ENCODE peak calls at places on chromosomes 1 and 21, in six cellular contexts. One of them, this sample, is unnamed. For H3K79me1, the result is how much of the 10 kb centered on the place peaks cover.

GRCh38 chr1:105100102-105100501 is 1350.4 kb downstream of the AMY1C start:
- DNase-seq in IMR-90: no peak
- DNase-seq in neuronal stem cell: no peak
- DNase-seq in H9: no peak
- DNase-seq in H1: no peak
- DNase-seq in trophoblast cell: no peak
- DNase-seq in this sample: no peak

GRCh38 chr21:36909901-36910561 is 56.4 kb downstream of the HLCS start:
- DNase-seq in IMR-90: peak
- DNase-seq in neuronal stem cell: no peak
- DNase-seq in H9: no peak
- DNase-seq in H1: no peak
- DNase-seq in trophoblast cell: peak
- DNase-seq in this sample: peak

GRCh38 chr1:21325731-21326387 is 35.6 kb upstream of the ECE1 start:
- DNase-seq in IMR-90: no peak
- DNase-seq in neuronal stem cell: no peak
- DNase-seq in H9: no peak
- DNase-seq in H1: no peak
- DNase-seq in trophoblast cell: no peak
- DNase-seq in this sample: no peak

GRCh38 chr1:63022319-63022718 is 238.4 kb downstream of the ATG4C start:
- DNase-seq in IMR-90: no peak
- DNase-seq in neuronal stem cell: no peak
- DNase-seq in H9: no peak
- DNase-seq in H1: no peak
- DNase-seq in trophoblast cell: no peak
- DNase-seq in this sample: no peak

GRCh38 chr1:227035316-227035715 is 95.2 kb downstream of the COQ8A start:
- DNase-seq in IMR-90: no peak
- DNase-seq in neuronal stem cell: no peak
- DNase-seq in H9: no peak
- DNase-seq in H1: no peak
- DNase-seq in trophoblast cell: no peak
- DNase-seq in this sample: no peak

GRCh38 chr1:67532452-67533216 is 102.4 kb upstream of the SERBP1 start:
- DNase-seq in IMR-90: peak
- DNase-seq in neuronal stem cell: peak
- DNase-seq in H9: peak
- DNase-seq in H1: peak
- DNase-seq in trophoblast cell: peak
- DNase-seq in this sample: peak

GRCh38 chr21:34351786-34352241 is 12.0 kb upstream of the KCNE2 start:
- DNase-seq in IMR-90: peak
- DNase-seq in neuronal stem cell: peak
- DNase-seq in H9: no peak
- DNase-seq in H1: no peak
- DNase-seq in trophoblast cell: peak
- DNase-seq in this sample: peak

GRCh38 chr1:199759268-199759724 is 268.2 kb upstream of the NR5A2 start:
- DNase-seq in IMR-90: peak
- DNase-seq in neuronal stem cell: no peak
- DNase-seq in H9: no peak
- DNase-seq in H1: no peak
- DNase-seq in trophoblast cell: peak
- DNase-seq in this sample: peak

GRCh38 chr1:200184196-200184595 is 156.7 kb downstream of the NR5A2 start:
- DNase-seq in IMR-90: peak
- DNase-seq in neuronal stem cell: no peak
- DNase-seq in H9: no peak
- DNase-seq in H1: no peak
- DNase-seq in trophoblast cell: peak
- DNase-seq in this sample: peak

GRCh38 chr1:59290173-59290954 is 6.5 kb upstream of the FGGY start:
- DNase-seq in IMR-90: peak
- DNase-seq in neuronal stem cell: no peak
- DNase-seq in H9: peak
- DNase-seq in H1: peak
- DNase-seq in trophoblast cell: peak
- DNase-seq in this sample: peak

GRCh38 chr1:61692155-61692783 is 32.7 kb downstream of the TM2D1 start:
- DNase-seq in IMR-90: peak
- DNase-seq in neuronal stem cell: no peak
- DNase-seq in H9: no peak
- DNase-seq in H1: no peak
- DNase-seq in trophoblast cell: peak
- DNase-seq in this sample: peak

GRCh38 chr1:91148641-91149069 is 126.8 kb upstream of the ZNF644 start:
- DNase-seq in IMR-90: no peak
- DNase-seq in neuronal stem cell: no peak
- DNase-seq in H9: no peak
- DNase-seq in H1: no peak
- DNase-seq in trophoblast cell: no peak
- DNase-seq in this sample: peak

GRCh38 chr1:167166703-167167100 is 54.0 kb upstream of the POU2F1 start:
- DNase-seq in IMR-90: no peak
- DNase-seq in neuronal stem cell: no peak
- DNase-seq in H9: no peak
- DNase-seq in H1: no peak
- DNase-seq in trophoblast cell: no peak
- DNase-seq in this sample: peak

GRCh38 chr21:35559128-35559831 is 501.0 kb downstream of the SETD4 start:
- DNase-seq in IMR-90: peak
- DNase-seq in neuronal stem cell: no peak
- DNase-seq in H9: no peak
- DNase-seq in H1: no peak
- DNase-seq in trophoblast cell: peak
- DNase-seq in this sample: peak

GRCh38 chr1:243910612-243911011 is 60.6 kb upstream of the AKT3 start:
- DNase-seq in IMR-90: no peak
- DNase-seq in neuronal stem cell: no peak
- DNase-seq in H9: no peak
- DNase-seq in H1: no peak
- DNase-seq in trophoblast cell: no peak
- DNase-seq in this sample: no peak

GRCh38 chr1:228011721-228012311 is 5.0 kb downstream of the WNT3A start:
- DNase-seq in IMR-90: no peak
- DNase-seq in neuronal stem cell: no peak
- DNase-seq in H9: no peak
- DNase-seq in H1: no peak
- DNase-seq in trophoblast cell: no peak
- DNase-seq in this sample: no peak

GRCh38 chr1:210072129-210072528 is 134.1 kb downstream of the SYT14 start:
- DNase-seq in IMR-90: no peak
- DNase-seq in neuronal stem cell: no peak
- DNase-seq in H9: no peak
- DNase-seq in H1: no peak
- DNase-seq in trophoblast cell: peak
- DNase-seq in this sample: no peak

GRCh38 chr1:201693019-201693372 is 136.0 kb upstream of the IPO9 start:
- DNase-seq in IMR-90: no peak
- DNase-seq in neuronal stem cell: no peak
- DNase-seq in H9: no peak
- DNase-seq in H1: no peak
- DNase-seq in trophoblast cell: peak
- DNase-seq in this sample: no peak

DNA sequence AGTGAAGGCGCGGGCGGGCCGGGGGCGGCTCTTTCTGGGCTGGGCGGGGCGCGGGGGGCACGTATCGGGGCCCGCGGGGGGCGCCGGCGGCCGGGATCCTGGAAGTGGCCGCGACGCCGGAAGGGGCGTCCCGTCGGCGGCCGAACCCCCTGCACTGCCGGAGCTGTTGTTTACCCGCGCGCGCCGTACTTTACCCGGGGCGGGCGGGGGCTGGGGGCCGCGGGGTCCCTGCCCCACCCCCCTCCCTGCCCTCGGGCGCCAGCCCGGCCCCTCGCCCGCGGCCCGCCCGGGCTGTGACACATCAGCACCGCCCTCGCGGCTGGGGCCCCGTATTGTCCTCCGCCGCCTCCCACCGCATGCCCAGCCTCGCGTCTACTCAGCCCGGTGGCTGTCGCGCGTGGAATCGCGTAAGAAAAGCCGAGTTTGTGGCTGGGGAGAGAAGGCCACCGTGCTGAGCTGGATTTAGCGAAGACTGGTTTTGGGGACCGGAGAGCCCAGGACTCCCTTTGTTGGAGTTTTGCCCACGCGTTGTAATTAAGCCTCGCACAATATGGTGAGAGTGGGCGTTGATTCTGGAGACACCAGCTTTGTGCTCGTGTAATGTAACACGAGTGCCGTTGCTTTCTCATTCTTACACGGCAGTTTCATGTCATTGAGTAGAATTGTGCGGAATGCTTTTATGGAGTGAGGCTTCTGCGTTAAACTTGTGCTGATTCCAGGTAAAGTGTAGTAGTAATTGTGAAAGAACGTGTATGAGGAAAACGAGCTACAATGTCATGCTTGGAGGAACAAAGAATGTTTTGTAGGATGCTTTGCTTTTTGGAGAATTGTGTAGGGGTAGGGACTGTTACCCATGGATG is 554 bp downstream of the BACH1 start:
- DNase-seq in IMR-90: peak
- DNase-seq in neuronal stem cell: peak
- DNase-seq in H9: no peak
- DNase-seq in H1: no peak
- DNase-seq in trophoblast cell: peak
- DNase-seq in this sample: peak
- H2AFZ ChIP-seq in IMR-90: peak
- H2AFZ ChIP-seq in neuronal stem cell: peak
- H2AFZ ChIP-seq in H9: no peak
- H2AFZ ChIP-seq in H1: no peak
- H2AFZ ChIP-seq in trophoblast cell: peak
- H2AFZ ChIP-seq in this sample: no peak

GRCh38 chr1:27594542-27595510 is 9.1 kb downstream of the AHDC1 start:
- DNase-seq in IMR-90: peak
- DNase-seq in neuronal stem cell: no peak
- DNase-seq in H9: no peak
- DNase-seq in H1: no peak
- DNase-seq in trophoblast cell: peak
- DNase-seq in this sample: peak

GRCh38 chr1:27597511-27598216 is 6.3 kb downstream of the AHDC1 start:
- DNase-seq in IMR-90: peak
- DNase-seq in neuronal stem cell: no peak
- DNase-seq in H9: no peak
- DNase-seq in H1: no peak
- DNase-seq in trophoblast cell: no peak
- DNase-seq in this sample: no peak

GRCh38 chr1:27597036-27597435 is 6.9 kb downstream of the AHDC1 start:
- DNase-seq in IMR-90: no peak
- DNase-seq in neuronal stem cell: no peak
- DNase-seq in H9: no peak
- DNase-seq in H1: no peak
- DNase-seq in trophoblast cell: no peak
- DNase-seq in this sample: no peak

GRCh38 chr1:27595597-27595996 is 8.3 kb downstream of the AHDC1 start:
- DNase-seq in IMR-90: no peak
- DNase-seq in neuronal stem cell: no peak
- DNase-seq in H9: no peak
- DNase-seq in H1: no peak
- DNase-seq in trophoblast cell: no peak
- DNase-seq in this sample: no peak

GRCh38 chr1:27596261-27596660 is 7.7 kb downstream of the AHDC1 start:
- DNase-seq in IMR-90: no peak
- DNase-seq in neuronal stem cell: no peak
- DNase-seq in H9: no peak
- DNase-seq in H1: no peak
- DNase-seq in trophoblast cell: no peak
- DNase-seq in this sample: no peak
- H3K79me1 ChIP-seq in IMR-90: under half
- H3K79me1 ChIP-seq in neuronal stem cell: half or more
- H3K79me1 ChIP-seq in H9: under half
- H3K79me1 ChIP-seq in H1: under half
- H3K79me1 ChIP-seq in trophoblast cell: under half
- H3K79me1 ChIP-seq in this sample: under half

DNA sequence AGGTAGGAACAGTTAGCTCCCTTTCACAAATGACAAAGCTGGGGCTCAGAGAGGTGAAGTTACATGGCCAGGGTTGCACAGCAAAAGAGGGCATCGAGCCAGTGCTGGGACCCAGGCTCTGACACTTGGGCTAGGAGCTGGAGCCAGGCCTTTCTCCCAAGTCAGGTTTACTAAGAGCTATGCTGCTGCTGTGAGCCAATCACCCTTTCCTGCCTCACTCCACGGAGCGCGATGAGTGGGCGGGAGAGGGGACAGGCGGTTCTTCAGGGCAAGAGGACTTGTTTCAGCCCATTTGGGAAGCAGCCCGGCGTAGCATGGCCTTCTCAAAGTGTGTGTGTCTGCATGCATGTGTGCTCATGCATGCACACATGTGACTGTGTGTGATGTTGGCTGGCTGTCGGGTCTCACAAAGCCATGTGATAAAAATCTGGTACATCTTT is 10.6 kb downstream of the ID3 start:
- DNase-seq in IMR-90: peak
- DNase-seq in neuronal stem cell: no peak
- DNase-seq in H9: peak
- DNase-seq in H1: no peak
- DNase-seq in trophoblast cell: no peak
- DNase-seq in this sample: no peak
- H2AFZ ChIP-seq in IMR-90: peak
- H2AFZ ChIP-seq in neuronal stem cell: no peak
- H2AFZ ChIP-seq in H9: no peak
- H2AFZ ChIP-seq in H1: no peak
- H2AFZ ChIP-seq in trophoblast cell: no peak
- H2AFZ ChIP-seq in this sample: no peak

GRCh38 chr1:113749402-113749801 is 9.9 kb downstream of the PHTF1 start:
- DNase-seq in IMR-90: no peak
- DNase-seq in neuronal stem cell: no peak
- DNase-seq in H9: no peak
- DNase-seq in H1: no peak
- DNase-seq in trophoblast cell: no peak
- DNase-seq in this sample: no peak

GRCh38 chr1:113747376-113747775 is 11.9 kb downstream of the PHTF1 start:
- DNase-seq in IMR-90: peak
- DNase-seq in neuronal stem cell: no peak
- DNase-seq in H9: no peak
- DNase-seq in H1: no peak
- DNase-seq in trophoblast cell: peak
- DNase-seq in this sample: no peak

GRCh38 chr1:113745425-113745824 is 13.9 kb downstream of the PHTF1 start:
- DNase-seq in IMR-90: no peak
- DNase-seq in neuronal stem cell: no peak
- DNase-seq in H9: no peak
- DNase-seq in H1: no peak
- DNase-seq in trophoblast cell: no peak
- DNase-seq in this sample: no peak

GRCh38 chr1:113742515-113742914 is 16.8 kb downstream of the PHTF1 start:
- DNase-seq in IMR-90: peak
- DNase-seq in neuronal stem cell: no peak
- DNase-seq in H9: no peak
- DNase-seq in H1: no peak
- DNase-seq in trophoblast cell: no peak
- DNase-seq in this sample: peak

DNA sequence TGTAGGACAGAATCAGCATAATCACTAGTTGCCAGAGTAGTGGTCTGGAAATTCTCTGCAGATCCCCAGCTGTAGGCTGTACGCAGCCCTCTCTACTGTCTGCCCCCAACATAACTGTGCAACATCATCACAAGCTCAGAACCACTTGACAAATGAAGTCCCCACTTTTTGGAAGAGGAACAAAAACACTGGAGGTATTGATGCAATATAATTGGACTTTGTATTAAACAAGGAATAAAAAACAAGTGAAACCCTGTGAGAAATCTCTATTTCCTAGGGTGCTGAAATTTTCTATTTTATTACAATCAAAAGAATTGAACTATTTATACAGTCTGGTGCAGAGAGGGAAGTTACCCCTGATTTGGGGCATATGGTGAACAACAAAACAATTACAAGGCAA is 15.2 kb downstream of the PHTF1 start:
- DNase-seq in IMR-90: no peak
- DNase-seq in neuronal stem cell: no peak
- DNase-seq in H9: no peak
- DNase-seq in H1: no peak
- DNase-seq in trophoblast cell: no peak
- DNase-seq in this sample: no peak
- H3K79me1 ChIP-seq in IMR-90: under half
- H3K79me1 ChIP-seq in neuronal stem cell: under half
- H3K79me1 ChIP-seq in H9: under half
- H3K79me1 ChIP-seq in H1: under half
- H3K79me1 ChIP-seq in trophoblast cell: under half
- H3K79me1 ChIP-seq in this sample: under half

This sample was measured in mesenchymal stem cell.